ENCODE peak calls at places on chromosomes 2 and 18, in seven cellular contexts. One of them, this sample, is unnamed.

GRCh38 chr2:219676586-219676985 is 49.2 kb downstream of the SLC4A3 start:
- DNase-seq in foreskin fibroblast: peak
- DNase-seq in HFF-Myc: no peak
- DNase-seq in IMR-90: no peak
- DNase-seq in AG04449: no peak
- DNase-seq in heart left ventricle: no peak
- DNase-seq in PC-3: peak
- DNase-seq in this sample: no peak

GRCh38 chr2:180655393-180655792 is 325.0 kb upstream of the UBE2E3 start:
- DNase-seq in foreskin fibroblast: peak
- DNase-seq in HFF-Myc: no peak
- DNase-seq in IMR-90: no peak
- DNase-seq in AG04449: no peak
- DNase-seq in heart left ventricle: no peak
- DNase-seq in PC-3: peak
- DNase-seq in this sample: no peak

GRCh38 chr2:25310965-25311865 is 30.5 kb downstream of the DNMT3A start:
- DNase-seq in foreskin fibroblast: no peak
- DNase-seq in HFF-Myc: no peak
- DNase-seq in IMR-90: no peak
- DNase-seq in AG04449: no peak
- DNase-seq in heart left ventricle: peak
- DNase-seq in PC-3: peak
- DNase-seq in this sample: no peak

GRCh38 chr2:116988303-116988702 is 826.2 kb upstream of the DDX18 start:
- DNase-seq in foreskin fibroblast: peak
- DNase-seq in HFF-Myc: no peak
- DNase-seq in IMR-90: no peak
- DNase-seq in AG04449: no peak
- DNase-seq in heart left ventricle: no peak
- DNase-seq in PC-3: peak
- DNase-seq in this sample: no peak

GRCh38 chr2:163474319-163474744 is 261.5 kb downstream of the FIGN start:
- DNase-seq in foreskin fibroblast: no peak
- DNase-seq in HFF-Myc: no peak
- DNase-seq in IMR-90: no peak
- DNase-seq in AG04449: no peak
- DNase-seq in heart left ventricle: no peak
- DNase-seq in PC-3: no peak
- DNase-seq in this sample: no peak

GRCh38 chr18:23716516-23716915 is 27.3 kb downstream of the LAMA3 start:
- DNase-seq in foreskin fibroblast: peak
- DNase-seq in HFF-Myc: no peak
- DNase-seq in IMR-90: peak
- DNase-seq in AG04449: no peak
- DNase-seq in heart left ventricle: no peak
- DNase-seq in PC-3: no peak
- DNase-seq in this sample: no peak

GRCh38 chr18:4444306-4444705 is 10.8 kb downstream of the DLGAP1 start:
- DNase-seq in foreskin fibroblast: no peak
- DNase-seq in HFF-Myc: no peak
- DNase-seq in IMR-90: no peak
- DNase-seq in AG04449: no peak
- DNase-seq in heart left ventricle: no peak
- DNase-seq in PC-3: no peak
- DNase-seq in this sample: no peak

GRCh38 chr2:205683179-205683978 is 1.1 kb downstream of the NRP2 start:
- DNase-seq in foreskin fibroblast: peak
- DNase-seq in HFF-Myc: no peak
- DNase-seq in IMR-90: peak
- DNase-seq in AG04449: no peak
- DNase-seq in heart left ventricle: no peak
- DNase-seq in PC-3: peak
- DNase-seq in this sample: no peak

GRCh38 chr18:1018211-1018651 is 113.6 kb downstream of the ADCYAP1 start:
- DNase-seq in foreskin fibroblast: no peak
- DNase-seq in HFF-Myc: peak
- DNase-seq in IMR-90: peak
- DNase-seq in AG04449: peak
- DNase-seq in heart left ventricle: no peak
- DNase-seq in PC-3: no peak
- DNase-seq in this sample: no peak

GRCh38 chr2:157480182-157480961 is 36.5 kb upstream of the CYTIP start:
- DNase-seq in foreskin fibroblast: peak
- DNase-seq in HFF-Myc: no peak
- DNase-seq in IMR-90: peak
- DNase-seq in AG04449: peak
- DNase-seq in heart left ventricle: peak
- DNase-seq in PC-3: no peak
- DNase-seq in this sample: no peak

GRCh38 chr2:28979041-28979440 is 2.1 kb upstream of the TOGARAM2 start:
- DNase-seq in foreskin fibroblast: no peak
- DNase-seq in HFF-Myc: no peak
- DNase-seq in IMR-90: no peak
- DNase-seq in AG04449: no peak
- DNase-seq in heart left ventricle: no peak
- DNase-seq in PC-3: no peak
- DNase-seq in this sample: no peak

GRCh38 chr18:45825258-45825744 is at the start of gene SIGLEC15:
- DNase-seq in foreskin fibroblast: no peak
- DNase-seq in HFF-Myc: no peak
- DNase-seq in IMR-90: no peak
- DNase-seq in AG04449: no peak
- DNase-seq in heart left ventricle: no peak
- DNase-seq in PC-3: no peak
- DNase-seq in this sample: no peak

GRCh38 chr18:45817533-45817932 is 7.9 kb upstream of the SIGLEC15 start:
- DNase-seq in foreskin fibroblast: no peak
- DNase-seq in HFF-Myc: no peak
- DNase-seq in IMR-90: no peak
- DNase-seq in AG04449: no peak
- DNase-seq in heart left ventricle: no peak
- DNase-seq in PC-3: no peak
- DNase-seq in this sample: no peak

GRCh38 chr18:45820144-45820745 is 5.2 kb upstream of the SIGLEC15 start:
- DNase-seq in foreskin fibroblast: no peak
- DNase-seq in HFF-Myc: no peak
- DNase-seq in IMR-90: no peak
- DNase-seq in AG04449: no peak
- DNase-seq in heart left ventricle: no peak
- DNase-seq in PC-3: no peak
- DNase-seq in this sample: no peak

GRCh38 chr18:45821021-45821420 is 4.5 kb upstream of the SIGLEC15 start:
- DNase-seq in foreskin fibroblast: no peak
- DNase-seq in HFF-Myc: no peak
- DNase-seq in IMR-90: no peak
- DNase-seq in AG04449: no peak
- DNase-seq in heart left ventricle: no peak
- DNase-seq in PC-3: no peak
- DNase-seq in this sample: no peak

GRCh38 chr18:45821667-45822066 is 3.8 kb upstream of the SIGLEC15 start:
- DNase-seq in foreskin fibroblast: no peak
- DNase-seq in HFF-Myc: no peak
- DNase-seq in IMR-90: no peak
- DNase-seq in AG04449: no peak
- DNase-seq in heart left ventricle: no peak
- DNase-seq in PC-3: no peak
- DNase-seq in this sample: no peak
- TF ChIP-seq CTCF in foreskin fibroblast: no peak
- TF ChIP-seq CTCF in HFF-Myc: no peak
- TF ChIP-seq CTCF in IMR-90: no peak
- TF ChIP-seq CTCF in AG04449: no peak
- TF ChIP-seq CTCF in heart left ventricle: no peak
- TF ChIP-seq CTCF in PC-3: no peak
- TF ChIP-seq CTCF in this sample: no peak

GRCh38 chr18:49094979-49095632 is 144.3 kb upstream of the SMAD7 start:
- DNase-seq in foreskin fibroblast: peak
- DNase-seq in HFF-Myc: peak
- DNase-seq in IMR-90: peak
- DNase-seq in AG04449: peak
- DNase-seq in heart left ventricle: no peak
- DNase-seq in PC-3: peak
- DNase-seq in this sample: no peak

GRCh38 chr18:49089049-49089448 is 138.3 kb upstream of the SMAD7 start:
- DNase-seq in foreskin fibroblast: no peak
- DNase-seq in HFF-Myc: no peak
- DNase-seq in IMR-90: no peak
- DNase-seq in AG04449: no peak
- DNase-seq in heart left ventricle: no peak
- DNase-seq in PC-3: no peak
- DNase-seq in this sample: no peak

GRCh38 chr18:49094136-49094535 is 143.4 kb upstream of the SMAD7 start:
- DNase-seq in foreskin fibroblast: peak
- DNase-seq in HFF-Myc: no peak
- DNase-seq in IMR-90: peak
- DNase-seq in AG04449: no peak
- DNase-seq in heart left ventricle: no peak
- DNase-seq in PC-3: no peak
- DNase-seq in this sample: no peak

GRCh38 chr18:49096021-49096420 is 145.3 kb upstream of the SMAD7 start:
- DNase-seq in foreskin fibroblast: peak
- DNase-seq in HFF-Myc: no peak
- DNase-seq in IMR-90: no peak
- DNase-seq in AG04449: no peak
- DNase-seq in heart left ventricle: no peak
- DNase-seq in PC-3: no peak
- DNase-seq in this sample: no peak

GRCh38 chr18:49090901-49091300 is 140.1 kb upstream of the SMAD7 start:
- DNase-seq in foreskin fibroblast: no peak
- DNase-seq in HFF-Myc: no peak
- DNase-seq in IMR-90: no peak
- DNase-seq in AG04449: no peak
- DNase-seq in heart left ventricle: no peak
- DNase-seq in PC-3: no peak
- DNase-seq in this sample: no peak
- TF ChIP-seq CTCF in foreskin fibroblast: no peak
- TF ChIP-seq CTCF in HFF-Myc: no peak
- TF ChIP-seq CTCF in IMR-90: no peak
- TF ChIP-seq CTCF in AG04449: no peak
- TF ChIP-seq CTCF in heart left ventricle: no peak
- TF ChIP-seq CTCF in PC-3: no peak
- TF ChIP-seq CTCF in this sample: no peak

DNA sequence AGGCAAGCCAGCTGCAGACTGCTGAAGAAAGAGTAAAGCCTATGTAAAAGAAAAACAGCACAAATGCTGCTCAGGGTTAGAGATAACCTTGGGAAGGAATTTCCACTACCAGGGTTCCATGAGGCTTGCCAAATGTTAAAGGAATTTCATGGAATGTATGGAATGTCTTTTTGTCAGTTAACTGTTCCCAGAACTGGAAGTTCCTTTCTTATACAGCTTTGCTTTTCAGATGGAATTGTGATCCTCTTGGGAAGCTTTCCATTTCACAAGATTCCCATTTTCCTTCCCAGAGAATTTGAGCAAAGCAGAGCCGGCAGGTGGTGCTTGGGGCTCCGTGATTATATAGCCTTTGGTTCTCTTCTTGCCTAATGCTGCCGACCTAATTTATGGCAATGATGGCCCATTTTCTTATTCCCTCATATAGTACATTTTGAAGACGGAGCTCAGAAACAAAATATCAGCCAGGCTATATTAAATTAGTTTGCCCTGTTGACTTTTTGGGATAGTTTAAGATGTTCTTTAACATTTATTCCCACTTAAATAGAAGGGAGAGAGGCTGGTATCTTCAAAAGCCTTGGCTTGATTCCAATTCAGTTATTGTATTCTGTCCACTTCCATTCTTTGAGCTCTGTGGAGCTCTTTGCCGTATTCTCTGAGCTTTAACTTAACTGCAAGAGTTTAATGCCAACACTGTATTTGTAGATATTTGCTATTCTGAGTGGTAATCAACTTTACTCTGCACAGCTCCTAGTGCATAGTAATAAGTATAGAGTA is 162.3 kb downstream of the PHLPP1 start:
- DNase-seq in foreskin fibroblast: peak
- DNase-seq in HFF-Myc: peak
- DNase-seq in IMR-90: peak
- DNase-seq in AG04449: peak
- DNase-seq in heart left ventricle: no peak
- DNase-seq in PC-3: peak
- DNase-seq in this sample: no peak
- TF ChIP-seq CTCF in foreskin fibroblast: no peak
- TF ChIP-seq CTCF in HFF-Myc: no peak
- TF ChIP-seq CTCF in IMR-90: peak
- TF ChIP-seq CTCF in AG04449: no peak
- TF ChIP-seq CTCF in heart left ventricle: peak
- TF ChIP-seq CTCF in PC-3: no peak
- TF ChIP-seq CTCF in this sample: no peak

GRCh38 chr2:166516712-166517303 is 22.8 kb upstream of the SCN7A start:
- DNase-seq in foreskin fibroblast: peak
- DNase-seq in HFF-Myc: no peak
- DNase-seq in IMR-90: peak
- DNase-seq in AG04449: no peak
- DNase-seq in heart left ventricle: no peak
- DNase-seq in PC-3: peak
- DNase-seq in this sample: no peak
- TF ChIP-seq CTCF in foreskin fibroblast: peak
- TF ChIP-seq CTCF in HFF-Myc: peak
- TF ChIP-seq CTCF in IMR-90: peak
- TF ChIP-seq CTCF in AG04449: peak
- TF ChIP-seq CTCF in heart left ventricle: peak
- TF ChIP-seq CTCF in PC-3: peak
- TF ChIP-seq CTCF in this sample: peak

DNA sequence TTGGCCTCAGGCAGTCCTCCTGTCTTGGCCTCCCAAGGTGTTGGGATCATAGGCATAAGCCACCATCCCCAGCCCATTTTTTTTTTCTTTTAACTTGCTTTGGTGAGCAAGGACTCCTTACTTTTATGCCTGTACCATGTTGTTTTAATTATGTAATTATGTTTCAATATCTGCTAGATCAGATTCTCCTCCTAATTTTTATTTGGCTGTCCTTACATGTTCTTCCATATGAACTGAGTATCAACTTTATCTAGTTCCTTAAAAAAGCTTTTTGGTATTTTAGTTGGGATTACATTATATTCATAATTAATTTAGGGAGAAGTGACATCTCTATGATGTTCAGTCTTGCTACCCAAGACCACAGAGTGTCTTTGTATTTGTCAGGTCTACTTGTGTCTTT is 16.3 kb downstream of the GPN1 start:
- DNase-seq in foreskin fibroblast: no peak
- DNase-seq in HFF-Myc: no peak
- DNase-seq in IMR-90: no peak
- DNase-seq in AG04449: no peak
- DNase-seq in heart left ventricle: no peak
- DNase-seq in PC-3: no peak
- DNase-seq in this sample: no peak
- TF ChIP-seq CTCF in foreskin fibroblast: no peak
- TF ChIP-seq CTCF in HFF-Myc: no peak
- TF ChIP-seq CTCF in IMR-90: no peak
- TF ChIP-seq CTCF in AG04449: no peak
- TF ChIP-seq CTCF in heart left ventricle: no peak
- TF ChIP-seq CTCF in PC-3: no peak
- TF ChIP-seq CTCF in this sample: no peak

This sample was measured in GM20000.